ENCODE peak calls at places on chromosomes 7 and 10, in six cellular contexts. F, T, U, V, K and D are unnamed samples.

GRCh38 chr7:141244466-141244865 is 170.6 kb downstream of the TMEM178B start:
- DNase-seq in F (no peak), T (no peak), U (no peak), V (no peak), K (no peak), D (no peak)

GRCh38 chr10:70232155-70232858 is 922 bp downstream of the PPA1 start:
- DNase-seq in F (peak), T (peak), U (no peak), V (no peak), K (peak), D (no peak)

GRCh38 chr10:5943536-5943935 is 33.8 kb downstream of the IL15RA start:
- DNase-seq in F (peak), T (peak), U (no peak), V (no peak), K (peak), D (no peak)

GRCh38 chr10:124740374-124741280 is 3.6 kb downstream of the FAM53B start:
- DNase-seq in F (peak), T (peak), U (no peak), V (no peak), K (peak), D (peak)

GRCh38 chr10:31599626-31600504 is 280.8 kb downstream of the ZEB1 start:
- DNase-seq in F (no peak), T (no peak), U (no peak), V (peak), K (no peak), D (no peak)

GRCh38 chr10:102229810-102230263 is 3.7 kb downstream of the ELOVL3 start:
- DNase-seq in F (peak), T (peak), U (peak), V (peak), K (peak), D (peak)

GRCh38 chr10:130970341-130971122 is 341.0 kb downstream of the TCERG1L start:
- DNase-seq in F (no peak), T (no peak), U (no peak), V (no peak), K (no peak), D (no peak)

GRCh38 chr7:96508371-96508770 is 186.5 kb upstream of the SLC25A13 start:
- DNase-seq in F (peak), T (no peak), U (peak), V (no peak), K (no peak), D (no peak)

GRCh38 chr10:82942572-82943091 is 1067.6 kb downstream of the NRG3 start:
- DNase-seq in F (peak), T (no peak), U (no peak), V (peak), K (peak), D (peak)

GRCh38 chr10:127453706-127454105 is 95.4 kb upstream of the NPS start:
- DNase-seq in F (no peak), T (no peak), U (no peak), V (no peak), K (no peak), D (no peak)

GRCh38 chr10:94673614-94674321 is 9.8 kb upstream of the CYP2C18 start:
- DNase-seq in F (peak), T (no peak), U (no peak), V (no peak), K (no peak), D (no peak)

GRCh38 chr10:75940742-75941141 is 509.3 kb downstream of the LRMDA start:
- DNase-seq in F (no peak), T (no peak), U (no peak), V (no peak), K (no peak), D (no peak)

GRCh38 chr7:74544706-74545469 is 91.2 kb downstream of the GTF2IRD1 start:
- DNase-seq in F (peak), T (no peak), U (no peak), V (peak), K (no peak), D (peak)

GRCh38 chr7:73522081-73522818 is at the start of gene BAZ1B:
- DNase-seq in F (peak), T (peak), U (peak), V (peak), K (peak), D (peak)
- TF ChIP-seq CTCF in F (peak), T (peak), U (peak), V (no peak), K (no peak), D (no peak)

GRCh38 chr7:130887182-130888016 is 153.4 kb upstream of the KLF14 start:
- DNase-seq in F (peak), T (no peak), U (no peak), V (no peak), K (no peak), D (no peak)
- H3K4me3 ChIP-seq in F (peak), T (no peak), U (no peak), V (no peak), K (no peak), D (no peak)

DNA sequence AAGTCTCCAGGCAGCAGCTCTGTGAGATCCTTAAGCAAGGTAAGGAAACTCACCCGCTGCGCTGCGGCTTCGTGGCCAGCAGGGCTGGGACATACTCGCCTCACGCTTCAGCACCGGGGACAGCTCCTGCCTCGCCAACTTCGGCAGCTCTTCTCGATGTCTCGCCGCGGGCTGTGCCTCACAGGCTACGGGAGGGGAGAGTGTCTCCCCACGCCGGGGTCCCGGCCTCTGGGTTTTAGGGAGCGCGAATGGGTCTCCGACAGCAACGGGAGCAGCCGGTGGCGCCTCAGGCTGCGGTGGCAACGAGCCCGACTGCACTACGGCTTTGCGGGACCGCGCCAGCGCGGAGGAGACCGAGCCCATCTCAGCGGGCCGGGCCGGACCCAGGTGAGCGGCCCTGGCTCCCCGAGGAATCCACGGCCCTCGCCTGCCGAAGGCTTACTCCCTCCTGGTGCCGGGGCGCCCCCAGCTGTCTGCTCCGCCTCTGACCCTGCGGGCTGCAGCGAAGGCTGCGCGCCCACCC is 62.4 kb downstream of the LSM5 start:
- DNase-seq in F (peak), T (peak), U (peak), V (peak), K (no peak), D (peak)
- TF ChIP-seq CTCF in F (peak), T (peak), U (no peak), V (no peak), K (no peak), D (peak)

GRCh38 chr10:48634198-48634983 is 29.5 kb upstream of the ARHGAP22 start:
- DNase-seq in F (peak), T (peak), U (peak), V (peak), K (no peak), D (no peak)
- H3K4me3 ChIP-seq in F (no peak), T (no peak), U (no peak), V (no peak), K (no peak), D (no peak)

GRCh38 chr7:127588697-127589482 is 679 bp downstream of the ARF5 start:
- DNase-seq in F (peak), T (peak), U (no peak), V (no peak), K (peak), D (no peak)
- TF ChIP-seq CTCF in F (peak), T (peak), U (no peak), V (no peak), K (no peak), D (peak)

GRCh38 chr10:89536013-89536354 is 590 bp upstream of the SLC16A12 start:
- DNase-seq in F (no peak), T (no peak), U (no peak), V (no peak), K (no peak), D (no peak)
- H3K4me3 ChIP-seq in F (peak), T (peak), U (no peak), V (no peak), K (peak), D (peak)